ENCODE peak calls at places on chromosomes 11 and 22, in ten cellular contexts. K is heart right ventricle; C is naive thymus-derived CD4-positive, alpha-beta T cell; S is CD4-positive, CD25-positive, alpha-beta regulatory T cell; O is CD8-positive, alpha-beta memory T cell; R is GM23338; Y is neuronal stem cell; X is cardiac muscle cell; F is A673; E is fibroblast of lung. V is an unnamed sample.
A peak's percentile ranks its signal among the peaks of the same experiment; 100 is the strongest.

GRCh38 chr11:102172127-102172848 is 62.0 kb downstream of the YAP1 start:
- DNase-seq in K (no peak), C (no peak), S (no peak), O (no peak), R (no peak), Y (no peak), X (no peak), F (no peak), E (peak; percentile 80), V (no peak)

GRCh38 chr22:38735465-38736256 is 20.1 kb downstream of the SUN2 start:
- DNase-seq in K (no peak), C (no peak), S (no peak), O (no peak), R (no peak), Y (no peak), X (no peak), F (no peak), E (no peak), V (no peak)

GRCh38 chr11:131875611-131876010 is 505.2 kb downstream of the NTM start:
- DNase-seq in K (no peak), C (no peak), S (no peak), O (no peak), R (no peak), Y (no peak), X (no peak), F (no peak), E (peak; percentile 61), V (no peak)

GRCh38 chr11:96658436-96658835 is 268.6 kb downstream of the JRKL start:
- DNase-seq in K (no peak), C (no peak), S (no peak), O (no peak), R (no peak), Y (no peak), X (no peak), F (peak; percentile 67), E (no peak), V (no peak)

GRCh38 chr11:6576471-6577373 is 26.7 kb downstream of the RRP8 start:
- DNase-seq in K (peak; percentile 60), C (no peak), S (no peak), O (no peak), R (peak; percentile 7), Y (no peak), X (no peak), F (peak; percentile 83), E (peak; percentile 86), V (peak; percentile 76)

GRCh38 chr22:37334461-37334858 is 52.2 kb downstream of the CYTH4 start:
- DNase-seq in K (no peak), C (no peak), S (no peak), O (no peak), R (peak; percentile 65), Y (no peak), X (no peak), F (peak; percentile 13), E (no peak), V (no peak)

GRCh38 chr22:39318507-39319283 is 728 bp downstream of the RPL3 start:
- DNase-seq in K (no peak), C (no peak), S (no peak), O (peak; percentile 30), R (no peak), Y (no peak), X (peak; percentile 56), F (no peak), E (peak; percentile 18), V (no peak)

GRCh38 chr11:1335811-1336761 is 26.7 kb upstream of the TOLLIP start:
- DNase-seq in K (peak; percentile 49), C (peak; percentile 61), S (peak; percentile 60), O (peak; percentile 55), R (peak; percentile 87), Y (peak; percentile 77), X (peak; percentile 63), F (peak; percentile 81), E (peak; percentile 95), V (no peak)

GRCh38 chr11:128261011-128261421 is 326.3 kb downstream of the ETS1 start:
- DNase-seq in K (no peak), C (no peak), S (no peak), O (no peak), R (no peak), Y (no peak), X (no peak), F (no peak), E (no peak), V (no peak)

GRCh38 chr22:20027966-20028854 is 7.3 kb downstream of the TANGO2 start:
- DNase-seq in K (no peak), C (no peak), S (no peak), O (no peak), R (no peak), Y (no peak), X (no peak), F (peak; percentile 43), E (peak; percentile 18), V (peak; percentile 45)

GRCh38 chr11:122599434-122599833 is 56.1 kb upstream of the UBASH3B start:
- DNase-seq in K (no peak), C (no peak), S (no peak), O (no peak), R (no peak), Y (no peak), X (no peak), F (no peak), E (no peak), V (no peak)

GRCh38 chr11:61742391-61742790 is 10.0 kb upstream of the MYRF start:
- DNase-seq in K (no peak), C (no peak), S (no peak), O (no peak), R (no peak), Y (no peak), X (no peak), F (no peak), E (no peak), V (peak; percentile 37)

GRCh38 chr11:61744609-61745156 is 7.8 kb upstream of the MYRF start:
- DNase-seq in K (no peak), C (no peak), S (no peak), O (no peak), R (no peak), Y (no peak), X (no peak), F (no peak), E (no peak), V (no peak)

GRCh38 chr11:61743486-61744095 is 8.8 kb upstream of the MYRF start:
- DNase-seq in K (no peak), C (no peak), S (no peak), O (no peak), R (peak; percentile 61), Y (no peak), X (no peak), F (no peak), E (no peak), V (no peak)

GRCh38 chr11:61745796-61746653 is 6.4 kb upstream of the MYRF start:
- DNase-seq in K (no peak), C (no peak), S (no peak), O (no peak), R (no peak), Y (no peak), X (no peak), F (no peak), E (no peak), V (no peak)

DNA sequence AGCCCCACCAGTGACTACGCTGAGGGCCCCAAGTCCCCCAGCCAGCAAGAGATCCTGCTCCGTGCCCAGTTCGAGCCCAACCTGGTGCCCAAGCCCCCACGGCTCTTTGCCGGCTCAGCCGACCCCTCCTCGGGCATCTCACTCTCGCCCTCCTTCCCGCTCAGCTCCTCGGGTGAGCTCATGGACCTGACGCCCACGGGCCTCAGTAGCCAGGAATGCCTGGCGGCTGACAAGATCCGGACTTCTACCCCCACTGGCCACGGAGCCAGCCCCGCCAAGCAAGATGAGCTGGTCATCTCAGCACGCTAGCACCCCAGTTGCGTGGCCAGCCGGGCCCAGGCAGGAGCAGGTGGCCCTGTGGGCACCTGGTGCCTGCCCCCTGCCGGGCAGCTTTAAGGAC is 8.3 kb upstream of the MYRF start:
- DNase-seq in K (no peak), C (no peak), S (no peak), O (no peak), R (no peak), Y (no peak), X (no peak), F (no peak), E (no peak), V (no peak)
- H3K36me3 ChIP-seq in K (no peaks in the 10 kb centered on the region), C (no peaks in the 10 kb centered on the region), S (no peaks in the 10 kb centered on the region), O (no peaks in the 10 kb centered on the region), R (no peaks in the 10 kb centered on the region), Y (peaks cover 35% of the 10 kb centered on the region), X (no peaks in the 10 kb centered on the region), F (peaks cover 4% of the 10 kb centered on the region), E (no peaks in the 10 kb centered on the region), V (no peaks in the 10 kb centered on the region)

GRCh38 chr22:45581549-45582080 is 78.9 kb downstream of the FBLN1 start:
- DNase-seq in K (no peak), C (no peak), S (no peak), O (no peak), R (no peak), Y (no peak), X (no peak), F (no peak), E (no peak), V (no peak)
- H3K27ac ChIP-seq in K (no peak overlapping the region), C (no peak overlapping the region), S (no peak overlapping the region), O (no peak overlapping the region), R (no peak overlapping the region), Y (no peak overlapping the region), X (no peak overlapping the region), F (no peak overlapping the region), E (no peak overlapping the region), V (no peak overlapping the region)

GRCh38 chr11:66047541-66048365 is 1.2 kb downstream of the GAL3ST3 start:
- DNase-seq in K (no peak), C (no peak), S (no peak), O (no peak), R (no peak), Y (no peak), X (no peak), F (no peak), E (no peak), V (no peak)
- H3K4me3 ChIP-seq in K (no peak overlapping the region), C (no peak overlapping the region), S (no peak overlapping the region), O (no peak overlapping the region), R (peak overlapping the region; percentile 81), Y (no peak overlapping the region), X (no peak overlapping the region), F (no peak overlapping the region), E (no peak overlapping the region), V (no peak overlapping the region)

DNA sequence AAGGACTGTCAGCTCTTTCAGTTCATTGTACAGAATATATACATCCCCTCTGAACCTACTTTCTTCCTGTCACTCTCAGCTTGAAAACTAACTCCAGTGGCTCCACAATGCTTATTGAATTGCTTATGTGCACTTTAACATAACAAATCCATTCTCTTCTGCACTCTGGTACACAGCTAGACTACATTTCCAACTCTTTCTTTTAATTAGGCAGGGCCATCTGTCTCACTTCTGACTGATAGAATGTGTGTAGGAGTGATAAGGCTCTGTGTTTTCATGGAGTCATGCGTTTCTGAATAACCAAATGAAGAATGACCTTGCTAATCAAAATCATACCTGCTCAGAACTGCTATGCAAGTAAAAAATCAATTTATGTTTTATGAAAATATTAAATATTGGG is 278.5 kb upstream of the CCDC179 start:
- DNase-seq in K (no peak), C (no peak), S (no peak), O (no peak), R (no peak), Y (no peak), X (no peak), F (no peak), E (no peak), V (no peak)
- H3K36me3 ChIP-seq in K (no peaks in the 10 kb centered on the region), C (no peaks in the 10 kb centered on the region), S (no peaks in the 10 kb centered on the region), O (no peaks in the 10 kb centered on the region), R (no peaks in the 10 kb centered on the region), Y (no peaks in the 10 kb centered on the region), X (no peaks in the 10 kb centered on the region), F (no peaks in the 10 kb centered on the region), E (no peaks in the 10 kb centered on the region), V (no peaks in the 10 kb centered on the region)

GRCh38 chr11:72592698-72593097 is 81.5 kb downstream of the PDE2A start:
- DNase-seq in K (no peak), C (no peak), S (no peak), O (no peak), R (no peak), Y (no peak), X (no peak), F (no peak), E (no peak), V (no peak)
- H3K27ac ChIP-seq in K (no peak overlapping the region), C (no peak overlapping the region), S (no peak overlapping the region), O (no peak overlapping the region), R (no peak overlapping the region), Y (no peak overlapping the region), X (no peak overlapping the region), F (no peak overlapping the region), E (no peak overlapping the region), V (no peak overlapping the region)